ENCODE peak calls at places on chromosomes 1 and 21, in ten cellular contexts. S, Z, W, M, J, V, D, C, H and R are unnamed samples.

GRCh38 chr1:206608108-206608698 is 4.1 kb downstream of the EIF2D start:
- DNase-seq in S (no peak), Z (peak; percentile 37), W (no peak), M (no peak), J (peak; percentile 53), V (no peak), D (no peak), C (no peak), H (peak; percentile 38), R (peak; percentile 45)

GRCh38 chr1:86757272-86757984 is 53.1 kb downstream of the SH3GLB1 start:
- DNase-seq in S (peak; percentile 62), Z (peak; percentile 45), W (no peak), M (peak; percentile 71), J (no peak), V (no peak), D (no peak), C (no peak), H (no peak), R (no peak)

GRCh38 chr1:237672748-237673147 is 218.0 kb downstream of the ZP4 start:
- DNase-seq in S (no peak), Z (no peak), W (no peak), M (no peak), J (no peak), V (no peak), D (no peak), C (no peak), H (no peak), R (no peak)

GRCh38 chr1:155970531-155971167 is 7.7 kb downstream of the ARHGEF2 start:
- DNase-seq in S (no peak), Z (peak; percentile 88), W (peak; percentile 66), M (peak; percentile 66), J (no peak), V (no peak), D (peak; percentile 86), C (no peak), H (peak; percentile 80), R (peak; percentile 27)

GRCh38 chr1:64685942-64686341 is 58.9 kb upstream of the RAVER2 start:
- DNase-seq in S (no peak), Z (no peak), W (no peak), M (no peak), J (no peak), V (no peak), D (no peak), C (no peak), H (no peak), R (no peak)

GRCh38 chr1:20492751-20493150 is 6.7 kb upstream of the CAMK2N1 start:
- DNase-seq in S (no peak), Z (no peak), W (no peak), M (no peak), J (no peak), V (no peak), D (no peak), C (no peak), H (no peak), R (no peak)

GRCh38 chr1:31814631-31815306 is 1.1 kb downstream of the SPOCD1 start:
- DNase-seq in S (no peak), Z (no peak), W (no peak), M (no peak), J (no peak), V (no peak), D (no peak), C (peak; percentile 47), H (no peak), R (no peak)

GRCh38 chr1:97677702-97678101 is 243.1 kb downstream of the DPYD start:
- DNase-seq in S (no peak), Z (no peak), W (no peak), M (no peak), J (no peak), V (no peak), D (no peak), C (no peak), H (no peak), R (no peak)

GRCh38 chr1:76939107-76939816 is 72.0 kb downstream of the ST6GALNAC5 start:
- DNase-seq in S (no peak), Z (peak; percentile 37), W (no peak), M (no peak), J (no peak), V (no peak), D (no peak), C (no peak), H (no peak), R (no peak)

GRCh38 chr1:161071886-161072371 is 2.2 kb upstream of the ARHGAP30 start:
- DNase-seq in S (peak; percentile 55), Z (no peak), W (peak; percentile 62), M (no peak), J (peak; percentile 72), V (no peak), D (peak; percentile 86), C (peak; percentile 68), H (peak; percentile 73), R (peak; percentile 79)

GRCh38 chr1:202210370-202210769 is 16.8 kb downstream of the LGR6 start:
- DNase-seq in S (peak; percentile 76), Z (peak; percentile 8), W (no peak), M (no peak), J (no peak), V (no peak), D (no peak), C (no peak), H (no peak), R (no peak)

GRCh38 chr1:24914226-24915069 is 15.6 kb downstream of the RUNX3 start:
- DNase-seq in S (no peak), Z (peak; percentile 47), W (no peak), M (no peak), J (no peak), V (no peak), D (no peak), C (no peak), H (no peak), R (no peak)

DNA sequence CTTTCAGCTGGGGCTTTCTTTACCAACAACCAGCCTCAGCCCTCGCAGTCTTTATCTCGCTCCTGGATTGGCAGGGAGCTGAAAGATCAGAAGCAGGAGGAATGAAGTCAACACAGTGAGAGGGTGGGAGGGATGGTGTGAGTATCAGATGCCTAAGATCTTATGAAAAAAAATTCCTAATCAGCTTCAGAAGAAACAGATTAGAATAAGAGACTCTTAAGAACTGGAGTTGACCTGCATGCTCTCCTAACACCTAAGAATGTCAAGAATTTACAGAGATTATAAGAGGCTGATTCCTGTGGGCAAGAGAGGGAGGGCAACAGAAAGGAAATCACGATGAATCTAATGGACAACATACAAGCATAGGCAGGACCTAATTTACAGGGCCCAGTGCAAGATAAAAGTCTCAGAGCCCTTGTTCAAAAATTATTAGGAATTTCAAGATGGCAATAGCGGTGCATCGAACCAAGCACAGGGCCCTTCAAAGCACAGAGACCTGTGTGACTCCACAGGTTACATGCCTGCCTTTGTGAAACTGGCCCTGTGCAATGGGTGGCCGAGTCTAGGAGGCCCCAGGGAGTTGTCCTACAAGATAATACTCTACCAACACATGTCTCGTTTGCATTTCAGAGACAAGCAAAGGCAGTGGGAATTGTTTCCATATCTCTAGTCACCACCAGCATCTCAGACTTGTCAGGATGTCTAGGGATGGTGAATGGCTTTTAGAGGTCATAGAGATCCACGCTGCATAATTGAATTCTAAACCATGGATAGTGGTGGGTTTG is 65.3 kb upstream of the PPP2R5A start:
- DNase-seq in S (no peak), Z (peak; percentile 38), W (no peak), M (no peak), J (no peak), V (no peak), D (no peak), C (no peak), H (no peak), R (no peak)
- H3K27ac ChIP-seq in S (no peak overlapping the region), Z (peak overlapping the region; percentile 41), W (no peak overlapping the region), M (peak overlapping the region; percentile 31), J (no peak overlapping the region), V (no peak overlapping the region), D (peak overlapping the region; percentile 21), C (no peak overlapping the region), H (no peak overlapping the region), R (no peak overlapping the region)

DNA sequence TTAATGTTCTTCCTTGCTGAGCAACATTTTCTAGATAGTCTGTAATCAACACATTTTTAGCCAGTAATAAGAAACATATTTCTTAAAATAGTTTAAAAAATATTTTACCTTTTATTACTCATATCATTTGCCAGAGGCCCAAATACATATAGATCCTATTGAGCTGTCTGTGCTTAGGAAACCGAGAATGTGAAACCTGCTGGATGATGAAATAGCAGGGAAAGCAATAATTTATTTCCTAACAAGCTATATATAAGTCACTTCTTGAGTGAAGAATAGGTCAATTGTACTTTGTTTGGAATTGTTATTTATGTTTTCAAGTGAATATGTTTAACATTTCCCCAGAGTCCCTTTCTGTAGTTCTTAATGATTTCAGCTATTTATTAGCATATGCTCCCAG is 339.9 kb upstream of the TMPRSS15 start:
- DNase-seq in S (no peak), Z (no peak), W (no peak), M (no peak), J (no peak), V (no peak), D (no peak), C (no peak), H (no peak), R (no peak)
- H3K9me3 ChIP-seq in S (no peaks in the 10 kb centered on the region), Z (peaks cover 2% of the 10 kb centered on the region), W (no peaks in the 10 kb centered on the region), M (no peaks in the 10 kb centered on the region), J (no peaks in the 10 kb centered on the region), V (no peaks in the 10 kb centered on the region), D (no peaks in the 10 kb centered on the region), C (no peaks in the 10 kb centered on the region), H (no peaks in the 10 kb centered on the region), R (no peaks in the 10 kb centered on the region)

GRCh38 chr1:44677201-44677520 is 2.6 kb downstream of the ARMH1 start:
- DNase-seq in S (no peak), Z (peak; percentile 53), W (no peak), M (no peak), J (peak; percentile 53), V (no peak), D (no peak), C (no peak), H (no peak), R (no peak)
- H3K27ac ChIP-seq in S (peak overlapping the region; percentile 33), Z (no peak overlapping the region), W (peak overlapping the region; percentile 54), M (no peak overlapping the region), J (peak overlapping the region; percentile 43), V (no peak overlapping the region), D (peak overlapping the region; percentile 95), C (no peak overlapping the region), H (peak overlapping the region; percentile 99), R (peak overlapping the region; percentile 54)

DNA sequence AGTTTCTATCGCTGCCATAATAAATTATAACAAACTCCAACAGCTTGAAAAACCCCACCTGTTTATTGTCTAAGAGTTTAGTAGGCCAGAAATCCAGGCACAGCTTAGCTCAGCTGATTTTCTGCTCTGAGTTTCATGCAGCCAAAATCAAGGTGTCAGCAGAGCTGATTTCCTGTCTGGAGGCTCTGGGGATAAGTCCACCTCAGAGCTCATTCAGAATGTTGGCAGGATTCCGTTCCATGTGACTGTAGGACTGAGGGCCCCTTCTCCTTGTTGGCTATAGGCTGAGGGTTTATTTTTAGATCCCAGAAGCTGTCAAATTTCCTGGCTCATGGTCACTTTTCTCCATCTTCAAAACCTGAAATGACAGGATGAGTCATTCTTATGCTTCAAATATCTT is 91.6 kb upstream of the CHODL start:
- DNase-seq in S (no peak), Z (no peak), W (no peak), M (no peak), J (no peak), V (no peak), D (no peak), C (no peak), H (no peak), R (no peak)
- H3K9me3 ChIP-seq in S (no peaks in the 10 kb centered on the region), Z (peaks cover 11% of the 10 kb centered on the region), W (peaks cover 9% of the 10 kb centered on the region), M (no peaks in the 10 kb centered on the region), J (no peaks in the 10 kb centered on the region), V (no peaks in the 10 kb centered on the region), D (no peaks in the 10 kb centered on the region), C (no peaks in the 10 kb centered on the region), H (no peaks in the 10 kb centered on the region), R (no peaks in the 10 kb centered on the region)

GRCh38 chr1:23720256-23720995 is 22.8 kb upstream of the ELOA start:
- DNase-seq in S (no peak), Z (peak; percentile 37), W (no peak), M (no peak), J (no peak), V (no peak), D (no peak), C (no peak), H (peak; percentile 34), R (no peak)
- H3K27ac ChIP-seq in S (no peak overlapping the region), Z (peak overlapping the region; percentile 0), W (no peak overlapping the region), M (no peak overlapping the region), J (no peak overlapping the region), V (no peak overlapping the region), D (no peak overlapping the region), C (no peak overlapping the region), H (no peak overlapping the region), R (no peak overlapping the region)